ENCODE peak calls at places on chromosomes 1 and 21, in ten cellular contexts. U is neural progenitor cell; V is cardiac muscle cell; S is CD8-positive, alpha-beta T cell; J is hepatocyte; X is right atrium auricular region; Z is esophagus squamous epithelium; O is adrenal gland; F is uterus; L is K562. R is an unnamed sample. For H3K4me1, the result is how much of the 10 kb centered on the place peaks cover.

GRCh38 chr21:46509760-46510159 is 51.1 kb downstream of the DIP2A start:
- DNase-seq in U (no peak), V (no peak), S (no peak), J (peak), X (no peak), Z (no peak), O (peak), F (no peak), L (no peak), R (no peak)

GRCh38 chr1:206924549-206925115 is 2.9 kb upstream of the FCMR start:
- DNase-seq in U (no peak), V (no peak), S (no peak), J (no peak), X (no peak), Z (no peak), O (no peak), F (no peak), L (no peak), R (no peak)

GRCh38 chr1:160117300-160117699 is 1.7 kb downstream of the ATP1A2 start:
- DNase-seq in U (no peak), V (no peak), S (no peak), J (no peak), X (no peak), Z (no peak), O (no peak), F (no peak), L (no peak), R (no peak)

GRCh38 chr1:245209658-245210415 is 55.1 kb downstream of the KIF26B start:
- DNase-seq in U (no peak), V (no peak), S (no peak), J (no peak), X (no peak), Z (no peak), O (no peak), F (no peak), L (no peak), R (no peak)

GRCh38 chr1:28718601-28719331 is 18.0 kb upstream of the YTHDF2 start:
- DNase-seq in U (peak), V (no peak), S (no peak), J (peak), X (no peak), Z (no peak), O (no peak), F (no peak), L (peak), R (no peak)

GRCh38 chr1:37481289-37482003 is 7.1 kb downstream of the ZC3H12A start:
- DNase-seq in U (no peak), V (no peak), S (no peak), J (no peak), X (peak), Z (no peak), O (peak), F (no peak), L (no peak), R (peak)

GRCh38 chr21:32360401-32360981 is 32.3 kb downstream of the URB1 start:
- DNase-seq in U (no peak), V (no peak), S (no peak), J (no peak), X (no peak), Z (no peak), O (no peak), F (no peak), L (no peak), R (no peak)

GRCh38 chr1:200343874-200344273 is 66.0 kb downstream of the ZNF281 start:
- DNase-seq in U (no peak), V (no peak), S (no peak), J (no peak), X (no peak), Z (no peak), O (no peak), F (no peak), L (no peak), R (no peak)

GRCh38 chr21:31335957-31336738 is 7.9 kb downstream of the TIAM1 start:
- DNase-seq in U (no peak), V (no peak), S (no peak), J (peak), X (peak), Z (no peak), O (no peak), F (no peak), L (no peak), R (no peak)

GRCh38 chr1:183543619-183544204 is 46.5 kb downstream of the NCF2 start:
- DNase-seq in U (peak), V (peak), S (no peak), J (peak), X (no peak), Z (no peak), O (no peak), F (no peak), L (peak), R (no peak)

GRCh38 chr1:27001570-27002360 is 8.3 kb downstream of the TRNP1 start:
- DNase-seq in U (no peak), V (no peak), S (no peak), J (peak), X (peak), Z (peak), O (peak), F (no peak), L (no peak), R (peak)

GRCh38 chr1:234533034-234533571 is 54.1 kb upstream of the TARBP1 start:
- DNase-seq in U (no peak), V (no peak), S (no peak), J (peak), X (peak), Z (no peak), O (peak), F (peak), L (no peak), R (no peak)

GRCh38 chr1:102852583-102852982 is 255.7 kb downstream of the COL11A1 start:
- DNase-seq in U (peak), V (no peak), S (no peak), J (no peak), X (no peak), Z (no peak), O (no peak), F (no peak), L (no peak), R (no peak)

GRCh38 chr1:29900086-29900485 is 663.8 kb downstream of the PTPRU start:
- DNase-seq in U (no peak), V (no peak), S (no peak), J (no peak), X (no peak), Z (no peak), O (no peak), F (no peak), L (no peak), R (no peak)

GRCh38 chr1:171263915-171264314 is 15.6 kb downstream of the FMO1 start:
- DNase-seq in U (no peak), V (no peak), S (no peak), J (no peak), X (no peak), Z (no peak), O (no peak), F (no peak), L (no peak), R (no peak)
- H3K4me1 ChIP-seq in U (under half), V (under half), S (under half), J (under half), X (under half), Z (under half), O (under half), F (under half), L (under half), R (under half)

DNA sequence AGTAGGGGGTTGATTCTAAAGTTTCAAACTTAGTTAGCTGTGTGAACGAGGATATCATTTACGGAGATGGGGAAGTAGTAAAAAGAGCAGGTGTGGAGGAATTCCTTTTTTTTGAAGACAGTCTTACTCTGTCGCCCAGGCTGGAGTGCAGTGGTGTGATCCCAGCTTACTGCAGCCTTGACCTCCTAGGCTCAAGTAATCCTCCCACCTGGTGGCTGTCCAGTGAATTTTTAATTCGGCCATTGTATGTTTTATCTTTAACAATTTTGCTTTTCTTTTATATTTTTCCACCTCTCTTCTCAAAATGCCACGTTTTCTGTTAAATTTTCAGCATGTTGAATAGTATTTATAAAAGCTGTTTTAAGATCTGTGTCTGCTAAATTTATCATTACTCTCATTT is 12.3 kb upstream of the CENPF start:
- DNase-seq in U (no peak), V (no peak), S (no peak), J (no peak), X (no peak), Z (no peak), O (no peak), F (no peak), L (no peak), R (no peak)
- TF ChIP-seq CTCF in U (no peak), V (no peak), S (no peak), J (no peak), X (no peak), Z (no peak), O (no peak), F (no peak), L (no peak), R (no peak)

GRCh38 chr1:119715542-119715941 is 3.8 kb downstream of the PHGDH start:
- DNase-seq in U (no peak), V (peak), S (no peak), J (peak), X (no peak), Z (no peak), O (no peak), F (no peak), L (no peak), R (no peak)
- H3K4me1 ChIP-seq in U (under half), V (under half), S (under half), J (under half), X (under half), Z (under half), O (under half), F (under half), L (under half), R (under half)

GRCh38 chr1:15994081-15994480 is 10.0 kb upstream of the SRARP start:
- DNase-seq in U (no peak), V (no peak), S (no peak), J (no peak), X (no peak), Z (no peak), O (no peak), F (no peak), L (no peak), R (no peak)

GRCh38 chr1:15992582-15993500 is 11.2 kb upstream of the SRARP start:
- DNase-seq in U (no peak), V (no peak), S (no peak), J (no peak), X (no peak), Z (no peak), O (no peak), F (no peak), L (no peak), R (no peak)

GRCh38 chr1:15993666-15994065 is 10.4 kb upstream of the SRARP start:
- DNase-seq in U (no peak), V (no peak), S (no peak), J (no peak), X (no peak), Z (no peak), O (no peak), F (no peak), L (no peak), R (no peak)

GRCh38 chr1:15997076-15997585 is 6.9 kb upstream of the SRARP start:
- DNase-seq in U (no peak), V (no peak), S (no peak), J (no peak), X (no peak), Z (no peak), O (no peak), F (no peak), L (no peak), R (no peak)

DNA sequence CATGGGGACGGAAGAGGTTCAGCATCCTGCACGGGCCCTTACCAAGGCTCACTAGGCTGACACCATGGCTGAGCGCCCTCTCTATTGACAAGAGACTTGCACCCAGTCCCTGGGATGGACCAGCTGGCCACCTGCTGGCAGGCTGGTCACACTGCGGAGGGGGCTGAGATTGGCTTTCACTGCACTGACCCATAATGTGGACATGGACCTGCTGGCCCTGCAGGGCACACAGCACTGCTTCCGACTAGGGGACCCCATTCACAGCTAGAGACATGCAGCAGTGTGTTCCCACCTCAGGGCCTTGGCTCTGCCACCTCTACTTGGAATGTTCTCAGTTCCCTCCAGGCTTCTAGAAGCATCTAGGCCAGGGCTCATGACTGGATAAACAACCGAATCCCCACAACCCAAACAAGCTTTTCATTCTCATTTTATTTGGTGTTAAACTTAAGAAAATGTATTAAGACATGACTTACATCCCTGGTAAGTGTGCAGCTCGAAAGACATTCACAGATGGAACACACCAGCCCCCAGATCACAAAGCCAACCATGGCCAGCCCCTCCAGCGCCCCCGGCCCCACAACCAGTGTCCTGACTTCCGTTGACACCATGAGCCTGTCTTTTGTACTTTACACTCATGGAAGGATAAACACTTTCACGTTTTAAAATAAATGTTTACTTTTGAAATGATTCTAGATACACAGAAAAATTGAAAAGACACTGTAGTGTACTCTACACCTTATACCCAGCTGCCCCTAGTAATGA is 9.3 kb upstream of the SRARP start:
- DNase-seq in U (peak), V (peak), S (no peak), J (peak), X (peak), Z (no peak), O (peak), F (peak), L (peak), R (peak)
- TF ChIP-seq CTCF in U (peak), V (peak), S (peak), J (peak), X (peak), Z (peak), O (peak), F (peak), L (peak), R (peak)

GRCh38 chr1:202579806-202580205 is 130.4 kb downstream of the SYT2 start:
- DNase-seq in U (no peak), V (no peak), S (no peak), J (no peak), X (no peak), Z (no peak), O (no peak), F (peak), L (no peak), R (no peak)
- H3K4me1 ChIP-seq in U (under half), V (under half), S (under half), J (under half), X (half or more), Z (under half), O (under half), F (under half), L (under half), R (under half)

GRCh38 chr1:1435094-1435903 is at the start of gene VWA1:
- DNase-seq in U (peak), V (peak), S (peak), J (peak), X (no peak), Z (no peak), O (no peak), F (peak), L (peak), R (peak)
- TF ChIP-seq CTCF in U (no peak), V (peak), S (no peak), J (no peak), X (no peak), Z (no peak), O (no peak), F (no peak), L (no peak), R (no peak)

DNA sequence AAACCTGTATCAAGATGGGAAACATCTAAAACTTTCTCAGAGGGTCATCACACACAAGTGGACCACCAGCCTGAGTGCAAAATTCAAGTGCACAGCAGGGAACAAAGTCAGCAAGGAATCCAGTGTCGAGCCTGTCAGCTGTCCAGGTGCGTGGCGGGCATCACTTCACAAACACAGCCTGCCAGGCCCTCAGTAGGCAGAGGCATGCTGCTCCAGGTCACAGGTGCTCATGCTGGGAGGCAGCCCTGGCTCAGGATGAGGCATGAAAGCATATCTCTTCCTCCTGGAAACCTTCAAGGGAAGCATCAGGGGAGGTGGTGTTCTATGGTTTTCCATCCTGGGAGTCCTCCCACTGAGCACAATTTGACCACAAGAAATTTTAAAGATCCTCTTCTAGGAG is 6.3 kb downstream of the CD2 start:
- DNase-seq in U (no peak), V (no peak), S (no peak), J (no peak), X (no peak), Z (no peak), O (no peak), F (no peak), L (no peak), R (no peak)
- H3K4me1 ChIP-seq in U (under half), V (under half), S (half or more), J (under half), X (under half), Z (under half), O (under half), F (under half), L (under half), R (under half)

GRCh38 chr1:119225270-119225669 is 84.8 kb upstream of the WARS2 start:
- DNase-seq in U (no peak), V (no peak), S (no peak), J (no peak), X (no peak), Z (no peak), O (no peak), F (no peak), L (no peak), R (no peak)

GRCh38 chr1:119228318-119228717 is 87.9 kb upstream of the WARS2 start:
- DNase-seq in U (no peak), V (no peak), S (no peak), J (peak), X (no peak), Z (no peak), O (no peak), F (no peak), L (no peak), R (no peak)

GRCh38 chr1:119227446-119227845 is 87.0 kb upstream of the WARS2 start:
- DNase-seq in U (peak), V (peak), S (no peak), J (no peak), X (no peak), Z (no peak), O (no peak), F (no peak), L (no peak), R (no peak)

GRCh38 chr1:119226880-119227279 is 86.4 kb upstream of the WARS2 start:
- DNase-seq in U (peak), V (no peak), S (no peak), J (no peak), X (no peak), Z (no peak), O (no peak), F (no peak), L (no peak), R (no peak)

DNA sequence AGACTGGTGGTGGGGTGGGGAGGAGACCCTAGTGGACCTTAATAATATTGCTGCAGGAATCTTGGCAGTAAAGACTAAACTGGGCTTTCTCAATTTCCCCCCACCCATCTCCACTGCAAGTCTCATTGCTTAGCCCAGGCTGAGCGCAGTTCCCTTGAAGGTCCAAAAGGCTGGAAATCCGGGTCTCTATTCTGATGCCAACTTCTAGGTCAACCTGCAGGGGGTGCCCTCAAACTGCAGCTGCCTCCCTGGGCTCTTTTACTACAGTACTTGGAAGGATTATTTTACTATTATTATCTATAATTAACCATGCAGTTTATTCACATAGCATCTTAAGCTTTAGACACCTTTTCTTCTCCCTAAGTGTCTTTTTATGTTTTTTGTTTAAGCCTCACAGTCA is 85.4 kb upstream of the WARS2 start:
- DNase-seq in U (no peak), V (no peak), S (no peak), J (no peak), X (no peak), Z (no peak), O (no peak), F (no peak), L (no peak), R (no peak)
- TF ChIP-seq CTCF in U (peak), V (no peak), S (no peak), J (no peak), X (no peak), Z (no peak), O (no peak), F (no peak), L (peak), R (no peak)